ENCODE peak calls at places on chromosomes 13 and 19, in four cellular contexts. C, Y, O and V are unnamed samples.

GRCh38 chr19:30118760-30119159 is 176.7 kb downstream of the URI1 start:
- DNase-seq in C (no peak), Y (no peak), O (no peak), V (no peak)

GRCh38 chr19:27746691-27747380 is 1466.1 kb downstream of the UQCRFS1 start:
- DNase-seq in C (peak), Y (no peak), O (no peak), V (peak)

GRCh38 chr13:74825170-74825948 is 656.6 kb downstream of the TBC1D4 start:
- DNase-seq in C (no peak), Y (no peak), O (no peak), V (no peak)

GRCh38 chr19:3433805-3434540 is 46.4 kb downstream of the SMIM24 start:
- DNase-seq in C (no peak), Y (no peak), O (no peak), V (no peak)

GRCh38 chr19:57807541-57807940 is 7.2 kb downstream of the ZNF552 start:
- DNase-seq in C (no peak), Y (no peak), O (no peak), V (no peak)

GRCh38 chr13:20825476-20825875 is 51.7 kb upstream of the EEF1AKMT1 start:
- DNase-seq in C (no peak), Y (no peak), O (no peak), V (no peak)

GRCh38 chr13:51912091-51912490 is 50.3 kb downstream of the CCDC70 start:
- DNase-seq in C (no peak), Y (no peak), O (no peak), V (no peak)

GRCh38 chr19:46192990-46193650 is 36.4 kb upstream of the IGFL1 start:
- DNase-seq in C (peak), Y (peak), O (no peak), V (peak)

GRCh38 chr19:3061214-3062161 is 807 bp downstream of the TLE5 start:
- DNase-seq in C (peak), Y (no peak), O (no peak), V (no peak)

GRCh38 chr13:75458696-75459422 is 23.1 kb downstream of the TBC1D4 start:
- DNase-seq in C (no peak), Y (peak), O (peak), V (no peak)

GRCh38 chr19:58328999-58329398 is 2.2 kb downstream of the ZSCAN22 start:
- DNase-seq in C (peak), Y (no peak), O (no peak), V (peak)

GRCh38 chr13:99255241-99255640 is 2.9 kb downstream of the GPR18 start:
- DNase-seq in C (no peak), Y (no peak), O (no peak), V (no peak)

GRCh38 chr19:53909471-53910169 is 542 bp downstream of the CACNG7 start:
- DNase-seq in C (no peak), Y (no peak), O (no peak), V (no peak)

GRCh38 chr19:30870861-30871260 is 478.4 kb downstream of the TSHZ3 start:
- DNase-seq in C (no peak), Y (no peak), O (no peak), V (no peak)

GRCh38 chr19:48623556-48624066 is 4.3 kb downstream of the SPHK2 start:
- DNase-seq in C (no peak), Y (no peak), O (no peak), V (no peak)
- TF ChIP-seq SP1 in C (no peak), Y (no peak), O (no peak), V (no peak)

GRCh38 chr13:101869553-101869952 is 417.1 kb downstream of the ITGBL1 start:
- DNase-seq in C (no peak), Y (no peak), O (no peak), V (no peak)

GRCh38 chr13:101868585-101869469 is 416.4 kb downstream of the ITGBL1 start:
- DNase-seq in C (no peak), Y (no peak), O (no peak), V (no peak)
- TF ChIP-seq FOXM1 in C (no peak), Y (no peak), O (no peak), V (no peak)

DNA sequence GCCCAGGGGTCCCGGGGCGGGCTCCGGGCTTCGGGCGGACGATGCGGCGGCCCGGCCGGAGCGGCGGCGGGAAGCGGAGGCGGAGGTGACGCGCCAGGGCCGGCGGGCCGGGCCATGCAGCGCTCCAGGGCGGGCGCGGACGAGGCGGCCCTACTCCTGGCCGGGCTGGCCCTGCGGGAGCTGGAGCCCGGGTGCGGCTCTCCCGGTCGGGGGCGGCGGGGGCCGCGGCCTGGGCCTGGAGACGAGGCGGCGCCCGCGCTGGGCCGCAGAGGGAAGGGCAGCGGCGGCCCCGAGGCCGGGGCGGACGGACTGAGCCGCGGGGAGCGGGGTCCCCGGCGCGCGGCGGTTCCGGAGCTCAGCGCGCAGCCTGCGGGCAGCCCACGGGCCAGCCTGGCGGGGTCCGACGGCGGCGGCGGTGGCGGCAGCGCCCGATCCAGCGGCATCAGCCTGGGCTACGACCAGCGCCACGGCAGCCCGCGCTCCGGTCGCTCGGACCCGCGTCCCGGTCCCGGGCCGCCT is 362 bp downstream of the WTIP start:
- DNase-seq in C (no peak), Y (no peak), O (no peak), V (peak)
- TF ChIP-seq FOXK2 in C (no peak), Y (no peak), O (no peak), V (no peak)

GRCh38 chr13:26616126-26616525 is 58.6 kb downstream of the WASF3 start:
- DNase-seq in C (no peak), Y (no peak), O (no peak), V (no peak)
- TF ChIP-seq SP1 in C (no peak), Y (no peak), O (no peak), V (no peak)

GRCh38 chr19:51660975-51661600 is 14.5 kb upstream of the SIGLEC14 start:
- DNase-seq in C (peak), Y (peak), O (no peak), V (peak)
- TF ChIP-seq FOXM1 in C (no peak), Y (no peak), O (no peak), V (no peak)

DNA sequence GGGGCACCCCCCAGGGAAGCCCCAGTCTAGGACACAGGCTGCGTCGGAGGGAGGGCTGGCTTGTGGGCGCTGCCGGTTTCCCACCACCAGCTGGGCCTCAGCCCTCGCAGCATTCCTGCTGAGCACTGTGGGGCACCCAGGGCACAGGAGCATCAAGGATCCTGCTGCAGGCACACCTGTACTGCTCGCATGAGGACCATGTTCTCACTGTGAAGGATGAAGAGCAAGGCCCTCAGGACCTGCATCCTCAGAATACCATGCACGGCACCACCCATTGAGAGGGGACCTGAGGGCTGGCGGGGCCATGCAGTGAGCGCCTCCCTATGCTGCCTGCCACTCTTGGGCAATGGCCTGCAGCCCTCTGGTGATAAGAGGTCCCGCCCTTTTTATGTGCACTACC is 31.4 kb downstream of the TUBA3C start:
- DNase-seq in C (no peak), Y (no peak), O (no peak), V (no peak)
- TF ChIP-seq FOXK2 in C (no peak), Y (no peak), O (no peak), V (no peak)

GRCh38 chr19:50492303-50493052 is 15.8 kb upstream of the GARIN5A start:
- DNase-seq in C (peak), Y (no peak), O (no peak), V (no peak)
- TF ChIP-seq SP1 in C (no peak), Y (no peak), O (no peak), V (no peak)

GRCh38 chr19:48338802-48339660 is 13.7 kb downstream of the EMP3 start:
- DNase-seq in C (peak), Y (no peak), O (no peak), V (no peak)
- TF ChIP-seq FOXM1 in C (no peak), Y (no peak), O (no peak), V (no peak)

GRCh38 chr13:101123028-101123427 is 293.3 kb downstream of the NALCN start:
- DNase-seq in C (no peak), Y (no peak), O (no peak), V (no peak)

DNA sequence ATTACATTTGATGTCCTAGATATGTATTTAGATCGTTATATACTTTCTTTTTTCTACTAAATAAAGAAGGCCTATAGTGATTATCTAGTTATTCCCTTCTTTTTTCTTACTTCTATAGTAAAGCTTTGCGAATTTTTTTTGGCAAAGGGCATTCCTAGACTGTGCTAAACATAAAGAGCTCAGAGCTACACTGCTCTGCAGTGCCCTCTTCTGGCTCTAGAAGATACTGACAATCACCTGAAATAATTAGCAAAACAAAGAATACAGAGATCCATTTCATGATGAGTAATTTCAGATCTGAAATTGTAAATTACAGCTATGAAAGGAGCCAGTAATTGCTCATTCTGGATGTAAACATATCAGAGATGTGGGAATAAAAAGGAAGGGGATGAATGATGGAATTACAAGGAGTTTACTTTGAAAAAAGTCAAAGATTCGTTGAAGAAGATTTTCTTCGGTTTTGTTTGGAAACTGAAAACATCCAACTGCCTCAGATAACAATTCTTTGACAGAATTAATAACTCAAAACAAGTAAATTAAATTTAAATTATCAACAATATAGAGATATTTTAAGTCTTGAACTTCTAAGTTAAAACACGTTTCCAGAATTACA is 288.5 kb downstream of the NALCN start:
- DNase-seq in C (peak), Y (peak), O (no peak), V (peak)
- TF ChIP-seq FOXK2 in C (no peak), Y (no peak), O (no peak), V (no peak)